ENCODE peak calls at places on chromosomes 7 and 10, in eight cellular contexts. F is HCT116, X is hepatocyte, M is OCI-LY7, B is GM23338, Y is MM.1S, J is PC-3, N is SK-N-SH. D is an unnamed sample. For H3K4me1 and H3K9me2, the result is how much of the 10 kb centered on the place peaks cover.

GRCh38 chr10:101569465-101569837 is 18.6 kb downstream of the POLL start:
- DNase-seq in F (no peak), X (no peak), M (no peak), B (peak), Y (no peak), J (no peak), N (peak), D (no peak)

GRCh38 chr10:97849491-97850402 is at the start of gene GOLGA7B:
- DNase-seq in F (no peak), X (peak), M (peak), B (peak), Y (peak), J (peak), N (peak), D (no peak)

GRCh38 chr10:24299587-24300258 is 90.8 kb downstream of the KIAA1217 start:
- DNase-seq in F (no peak), X (no peak), M (no peak), B (no peak), Y (no peak), J (peak), N (no peak), D (peak)

GRCh38 chr7:22698762-22699161 is 28.2 kb upstream of the IL6 start:
- DNase-seq in F (no peak), X (no peak), M (no peak), B (no peak), Y (no peak), J (no peak), N (no peak), D (no peak)

GRCh38 chr10:52437205-52437646 is 123.1 kb downstream of the DKK1 start:
- DNase-seq in F (no peak), X (no peak), M (no peak), B (no peak), Y (peak), J (no peak), N (no peak), D (no peak)

GRCh38 chr7:130939285-130940095 is 205.5 kb upstream of the KLF14 start:
- DNase-seq in F (no peak), X (no peak), M (no peak), B (no peak), Y (no peak), J (peak), N (no peak), D (no peak)

GRCh38 chr10:78045237-78045636 is 11.6 kb downstream of the RPS24 start:
- DNase-seq in F (no peak), X (no peak), M (peak), B (peak), Y (peak), J (peak), N (no peak), D (no peak)

GRCh38 chr10:110007171-110007700 is 548 bp upstream of the ADD3 start:
- DNase-seq in F (no peak), X (no peak), M (no peak), B (no peak), Y (no peak), J (no peak), N (no peak), D (no peak)

GRCh38 chr7:136938476-136938875 is 70.0 kb downstream of the CHRM2 start:
- DNase-seq in F (no peak), X (no peak), M (no peak), B (no peak), Y (no peak), J (no peak), N (no peak), D (no peak)

GRCh38 chr7:149248777-149249176 is 9.3 kb downstream of the ZNF212 start:
- DNase-seq in F (no peak), X (no peak), M (no peak), B (no peak), Y (no peak), J (no peak), N (no peak), D (no peak)

GRCh38 chr10:101285519-101286070 is 56.3 kb upstream of the LBX1 start:
- DNase-seq in F (no peak), X (no peak), M (no peak), B (peak), Y (peak), J (no peak), N (no peak), D (no peak)

GRCh38 chr10:96797485-96797884 is 34.6 kb upstream of the LCOR start:
- DNase-seq in F (no peak), X (no peak), M (no peak), B (no peak), Y (no peak), J (no peak), N (no peak), D (no peak)

GRCh38 chr7:150322114-150322832 is 882 bp upstream of the LRRC61 start:
- DNase-seq in F (no peak), X (no peak), M (no peak), B (no peak), Y (peak), J (no peak), N (no peak), D (peak)

GRCh38 chr10:9075420-9075819 is 1020.9 kb downstream of the GATA3 start:
- DNase-seq in F (no peak), X (no peak), M (no peak), B (no peak), Y (no peak), J (peak), N (peak), D (no peak)

GRCh38 chr7:102044984-102045673 is 227.7 kb downstream of the CUX1 start:
- DNase-seq in F (peak), X (peak), M (no peak), B (no peak), Y (no peak), J (no peak), N (peak), D (no peak)

GRCh38 chr7:46960974-46961373 is 620.9 kb downstream of the TNS3 start:
- DNase-seq in F (no peak), X (no peak), M (no peak), B (no peak), Y (no peak), J (no peak), N (no peak), D (no peak)

GRCh38 chr10:97737770-97738265 is 890 bp downstream of the ZFYVE27 start:
- DNase-seq in F (no peak), X (no peak), M (no peak), B (no peak), Y (no peak), J (no peak), N (no peak), D (no peak)

GRCh38 chr10:12193193-12193592 is 2.5 kb downstream of the NUDT5 start:
- DNase-seq in F (no peak), X (no peak), M (no peak), B (no peak), Y (no peak), J (peak), N (no peak), D (no peak)

GRCh38 chr10:58322072-58322834 is 12.6 kb upstream of the UBE2D1 start:
- DNase-seq in F (no peak), X (no peak), M (peak), B (no peak), Y (peak), J (peak), N (no peak), D (peak)

GRCh38 chr10:51074238-51075028 is at the start of gene PRKG1:
- DNase-seq in F (no peak), X (peak), M (no peak), B (peak), Y (peak), J (peak), N (peak), D (peak)

GRCh38 chr10:112631501-112632410 is 184.7 kb downstream of the VTI1A start:
- DNase-seq in F (peak), X (peak), M (no peak), B (no peak), Y (no peak), J (no peak), N (no peak), D (no peak)

GRCh38 chr10:28915989-28916588 is 238.8 kb downstream of the BAMBI start:
- DNase-seq in F (no peak), X (peak), M (no peak), B (no peak), Y (no peak), J (no peak), N (no peak), D (no peak)

GRCh38 chr7:131664570-131664969 is 108.1 kb upstream of the PODXL start:
- DNase-seq in F (no peak), X (no peak), M (no peak), B (no peak), Y (no peak), J (no peak), N (no peak), D (no peak)

GRCh38 chr10:123553810-123554430 is 112.2 kb upstream of the GPR26 start:
- DNase-seq in F (no peak), X (no peak), M (no peak), B (no peak), Y (no peak), J (no peak), N (no peak), D (no peak)

GRCh38 chr7:139747662-139748372 is 30.0 kb downstream of the HIPK2 start:
- DNase-seq in F (no peak), X (no peak), M (no peak), B (no peak), Y (no peak), J (no peak), N (no peak), D (no peak)

GRCh38 chr7:139748373-139748765 is 29.4 kb downstream of the HIPK2 start:
- DNase-seq in F (no peak), X (no peak), M (no peak), B (no peak), Y (no peak), J (no peak), N (no peak), D (no peak)

GRCh38 chr7:139748936-139749335 is 28.9 kb downstream of the HIPK2 start:
- DNase-seq in F (no peak), X (no peak), M (no peak), B (no peak), Y (no peak), J (no peak), N (no peak), D (no peak)

GRCh38 chr7:139750459-139751095 is 27.2 kb downstream of the HIPK2 start:
- DNase-seq in F (no peak), X (no peak), M (no peak), B (no peak), Y (no peak), J (no peak), N (no peak), D (no peak)

GRCh38 chr7:139749545-139749944 is 28.3 kb downstream of the HIPK2 start:
- DNase-seq in F (no peak), X (no peak), M (no peak), B (no peak), Y (no peak), J (no peak), N (no peak), D (no peak)
- H3K4me1 ChIP-seq in F (under half), X (under half), M (under half), B (under half), Y (under half), J (under half), N (half or more), D (under half)

GRCh38 chr10:81135851-81136250 is 598.1 kb downstream of the SH2D4B start:
- DNase-seq in F (no peak), X (no peak), M (no peak), B (no peak), Y (peak), J (no peak), N (no peak), D (no peak)

GRCh38 chr10:81127931-81128330 is 590.2 kb downstream of the SH2D4B start:
- DNase-seq in F (no peak), X (no peak), M (no peak), B (no peak), Y (no peak), J (no peak), N (no peak), D (no peak)

DNA sequence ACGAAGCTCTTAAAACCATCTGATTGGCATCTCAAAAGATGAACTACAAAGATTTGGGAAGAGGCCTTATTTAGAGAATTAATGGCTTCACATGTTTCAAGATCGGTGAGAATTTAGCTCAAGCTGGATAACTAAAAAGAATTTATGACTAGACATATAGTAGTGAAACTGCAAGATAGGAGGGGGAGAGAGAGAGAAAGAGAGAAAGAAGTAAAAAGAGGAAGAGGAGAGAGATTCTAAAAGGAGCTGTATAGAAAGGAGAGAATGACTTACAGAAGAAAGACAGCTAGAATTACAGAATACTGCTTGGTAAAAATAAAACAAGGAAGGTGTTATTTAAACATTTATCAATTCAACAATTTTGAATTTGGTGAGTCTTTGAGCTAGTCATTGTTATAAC is 592.3 kb downstream of the SH2D4B start:
- DNase-seq in F (no peak), X (no peak), M (no peak), B (no peak), Y (no peak), J (no peak), N (no peak), D (no peak)
- TF ChIP-seq CTCF in F (no peak), X (no peak), M (no peak), B (no peak), Y (no peak), J (no peak), N (no peak), D (no peak)

DNA sequence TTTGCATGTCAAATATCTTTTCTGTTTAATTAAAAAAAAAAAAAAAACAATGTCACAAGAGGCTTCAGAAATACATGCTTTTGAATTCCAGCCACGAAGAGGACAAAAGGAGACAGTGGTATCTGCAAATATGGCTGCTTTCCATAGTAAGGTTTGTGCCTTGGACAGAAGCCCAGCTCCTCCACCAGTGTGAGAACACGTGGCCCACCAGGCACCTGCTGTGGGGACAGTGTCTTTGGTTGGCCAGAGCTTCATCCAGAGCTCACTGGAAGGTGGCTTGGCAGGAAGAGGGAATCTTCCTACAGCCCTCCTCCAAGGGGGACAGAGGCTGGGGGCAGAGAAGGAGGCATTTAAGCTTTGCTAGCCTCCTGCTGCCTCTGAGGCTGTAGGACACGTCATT is 144.6 kb downstream of the GLCCI1 start:
- DNase-seq in F (no peak), X (no peak), M (no peak), B (no peak), Y (no peak), J (no peak), N (no peak), D (no peak)
- H3K9me2 ChIP-seq in F (under half), X (under half), M (under half), B (under half), Y (under half), J (under half), N (under half), D (under half)

DNA sequence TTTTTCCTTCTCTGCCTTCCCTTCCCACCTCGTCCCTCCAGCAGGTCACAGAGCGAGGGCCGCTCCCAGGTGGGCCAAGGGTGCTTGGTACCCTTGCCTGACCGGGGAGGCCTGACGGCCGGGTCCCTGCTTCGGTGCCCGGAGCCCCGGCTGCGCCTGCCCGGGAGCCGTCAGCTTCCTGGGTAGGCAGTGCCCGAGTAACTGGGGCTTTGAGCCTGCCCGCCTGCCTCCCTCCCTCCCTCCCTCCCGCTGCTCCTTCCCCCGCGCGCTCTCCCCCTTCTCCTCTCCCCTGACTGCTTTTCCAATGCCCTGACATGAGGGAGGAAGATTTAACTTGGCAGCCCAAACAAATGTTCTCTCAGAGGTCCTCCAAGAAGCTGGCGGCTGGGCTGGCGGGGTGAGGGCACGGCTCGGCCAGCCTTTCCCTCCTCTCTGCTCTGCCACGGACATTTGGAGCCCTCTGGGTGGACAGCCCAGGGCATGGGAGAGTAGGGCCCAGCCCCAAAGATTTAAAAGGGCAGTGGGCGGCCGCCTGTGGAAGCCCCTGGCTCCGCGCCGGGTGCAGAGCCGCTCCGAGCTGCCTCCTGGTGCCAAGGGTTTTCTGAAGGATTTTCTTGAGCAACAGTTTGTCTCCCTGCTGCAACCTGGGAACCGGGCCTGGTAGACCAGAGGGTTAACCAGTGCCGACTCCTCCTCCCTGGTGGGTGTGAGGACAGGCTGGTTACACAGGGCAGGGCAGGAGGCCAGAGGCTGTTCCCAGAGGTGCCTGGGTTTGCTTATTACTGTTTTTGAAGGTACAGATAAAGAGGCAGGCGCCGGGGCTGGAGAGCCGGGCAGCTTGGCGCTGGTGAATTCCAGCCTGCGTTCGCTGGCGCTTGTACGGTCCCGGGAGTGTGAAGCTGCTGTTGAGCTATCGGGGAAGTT is 2.1 kb downstream of the ZMIZ1 start:
- DNase-seq in F (no peak), X (peak), M (no peak), B (peak), Y (peak), J (peak), N (peak), D (peak)
- H3K4me1 ChIP-seq in F (under half), X (half or more), M (under half), B (under half), Y (under half), J (under half), N (half or more), D (half or more)

GRCh38 chr10:69800109-69800508 is 1.6 kb upstream of the COL13A1 start:
- DNase-seq in F (peak), X (peak), M (peak), B (peak), Y (peak), J (peak), N (peak), D (peak)
- TF ChIP-seq CTCF in F (peak), X (peak), M (peak), B (peak), Y (peak), J (peak), N (peak), D (peak)

GRCh38 chr7:13333351-13333750 is 645.9 kb downstream of the ARL4A start:
- DNase-seq in F (no peak), X (no peak), M (no peak), B (no peak), Y (no peak), J (no peak), N (no peak), D (no peak)

GRCh38 chr7:13327669-13328068 is 640.2 kb downstream of the ARL4A start:
- DNase-seq in F (no peak), X (no peak), M (no peak), B (no peak), Y (no peak), J (peak), N (no peak), D (no peak)
- H3K9me2 ChIP-seq in F (under half), X (under half), M (under half), B (under half), Y (under half), J (under half), N (under half), D (under half)

GRCh38 chr10:48818861-48819490 is 120.7 kb downstream of the LRRC18 start:
- DNase-seq in F (no peak), X (no peak), M (no peak), B (no peak), Y (no peak), J (no peak), N (no peak), D (no peak)
- H3K4me1 ChIP-seq in F (under half), X (under half), M (under half), B (under half), Y (under half), J (under half), N (under half), D (under half)

DNA sequence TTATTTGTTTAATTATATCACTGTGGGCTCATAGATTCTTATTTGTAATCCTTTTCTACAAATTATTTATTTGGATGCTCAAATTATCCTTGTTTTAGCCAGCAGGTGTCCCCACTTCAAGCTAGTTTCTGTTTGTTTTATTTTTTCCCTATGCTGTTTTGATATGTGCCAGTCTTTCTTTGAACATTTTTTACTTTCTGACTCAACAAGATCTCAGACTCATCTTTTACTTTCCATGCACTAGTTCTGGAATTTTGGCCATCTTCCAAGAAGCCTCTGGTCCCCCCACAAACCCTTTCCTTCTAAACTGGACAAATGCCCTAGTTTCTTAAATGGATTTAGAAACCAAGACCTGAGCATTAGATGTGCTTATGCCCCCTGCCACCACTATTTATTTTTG is 11.5 kb upstream of the MRPS16 start:
- DNase-seq in F (no peak), X (peak), M (peak), B (peak), Y (peak), J (peak), N (peak), D (peak)
- TF ChIP-seq CTCF in F (peak), X (peak), M (peak), B (peak), Y (peak), J (peak), N (peak), D (peak)

DNA sequence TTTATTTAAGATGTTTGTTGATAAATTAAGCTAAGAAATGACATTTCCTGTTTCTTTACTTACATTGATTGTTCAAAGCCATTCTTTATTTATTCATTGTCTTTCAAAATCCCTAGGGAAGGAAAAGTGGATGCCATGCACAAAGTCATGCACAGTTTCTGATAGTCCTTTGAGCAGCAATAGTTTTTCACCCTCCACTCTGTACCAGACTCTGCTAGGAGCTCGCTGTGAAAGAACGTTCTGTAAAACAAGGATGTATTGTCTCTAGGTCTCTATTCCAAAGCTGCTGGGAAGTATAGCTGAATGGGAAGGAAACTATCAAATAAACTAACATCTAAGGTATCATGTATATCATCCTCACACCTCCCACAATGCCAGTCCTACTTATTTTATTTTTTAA is 7.8 kb upstream of the NOC3L start:
- DNase-seq in F (no peak), X (no peak), M (no peak), B (no peak), Y (no peak), J (no peak), N (no peak), D (no peak)
- H3K9me2 ChIP-seq in F (under half), X (under half), M (under half), B (under half), Y (under half), J (under half), N (under half), D (under half)

GRCh38 chr7:50397320-50397970 is 52.7 kb downstream of the FIGNL1 start:
- DNase-seq in F (no peak), X (no peak), M (no peak), B (no peak), Y (peak), J (no peak), N (no peak), D (no peak)

GRCh38 chr7:50394315-50394714 is 55.8 kb downstream of the FIGNL1 start:
- DNase-seq in F (no peak), X (no peak), M (no peak), B (no peak), Y (no peak), J (no peak), N (no peak), D (no peak)

GRCh38 chr7:50397971-50398324 is 52.2 kb downstream of the FIGNL1 start:
- DNase-seq in F (no peak), X (no peak), M (no peak), B (no peak), Y (no peak), J (no peak), N (no peak), D (no peak)

GRCh38 chr7:50399206-50399605 is 50.9 kb downstream of the FIGNL1 start:
- DNase-seq in F (no peak), X (no peak), M (no peak), B (no peak), Y (no peak), J (no peak), N (no peak), D (no peak)

GRCh38 chr7:50396856-50397255 is 53.3 kb downstream of the FIGNL1 start:
- DNase-seq in F (no peak), X (no peak), M (no peak), B (no peak), Y (no peak), J (no peak), N (no peak), D (no peak)
- H3K4me1 ChIP-seq in F (under half), X (under half), M (under half), B (under half), Y (under half), J (under half), N (under half), D (under half)

D was measured in PC-9.